ENCODE peak calls at places on chromosomes 13 and 19, in ten cellular contexts. S is body of pancreas; A is upper lobe of right lung; L is colonic mucosa; B is effector memory CD4-positive, alpha-beta T cell; Z is CD8-positive, alpha-beta T cell; M is mammary epithelial cell; Q is uterus; U is cardiac muscle cell; C is SK-N-SH. T is an unnamed sample. For H3K27me3 and H3K4me1, the result is how much of the 10 kb centered on the place peaks cover.

GRCh38 chr19:33508009-33508408 is 13.6 kb downstream of the PEPD start:
- DNase-seq in C (no peak), A (no peak), S (no peak), Z (no peak), M (no peak), U (no peak), Q (no peak), B (no peak), L (no peak), T (no peak)

GRCh38 chr19:37513397-37513796 is 6.7 kb downstream of the ZNF793 start:
- DNase-seq in S (no peak), L (no peak), Z (no peak), A (no peak), B (no peak), U (peak), Q (no peak), M (no peak), C (no peak), T (no peak)

GRCh38 chr19:16025108-16026101 is 50.9 kb upstream of the TPM4 start:
- DNase-seq in B (no peak), S (peak), L (no peak), Z (no peak), M (peak), Q (no peak), U (peak), A (peak), C (peak), T (peak)

GRCh38 chr13:27262546-27262945 is 8.1 kb upstream of the RASL11A start:
- DNase-seq in L (no peak), B (no peak), S (no peak), Z (no peak), C (no peak), M (no peak), Q (no peak), U (no peak), A (no peak), T (no peak)

GRCh38 chr19:12137541-12137940 is 2.6 kb downstream of the ZNF20 start:
- DNase-seq in L (no peak), C (no peak), M (no peak), B (no peak), Z (peak), S (no peak), Q (no peak), A (no peak), U (no peak), T (no peak)

GRCh38 chr13:107373551-107373950 is 805.6 kb upstream of the ARGLU1 start:
- DNase-seq in C (no peak), A (no peak), Q (no peak), S (no peak), L (no peak), B (no peak), U (peak), Z (no peak), M (peak), T (peak)

GRCh38 chr19:14006085-14006765 is at the start of gene RFX1:
- DNase-seq in Q (peak), M (peak), B (peak), S (peak), U (peak), A (peak), C (peak), Z (peak), L (peak), T (peak)

GRCh38 chr13:34867590-34867989 is 74.5 kb upstream of the NBEA start:
- DNase-seq in M (peak), Q (no peak), A (no peak), C (no peak), B (no peak), U (peak), S (no peak), Z (no peak), L (no peak), T (peak)

GRCh38 chr19:16899566-16900075 is 10.8 kb downstream of the F2RL3 start:
- DNase-seq in B (no peak), C (peak), U (peak), Q (no peak), L (peak), A (no peak), Z (no peak), S (peak), M (peak), T (peak)

GRCh38 chr19:33344210-33344609 is 29.3 kb upstream of the CEBPG start:
- DNase-seq in Q (peak), C (no peak), L (no peak), Z (no peak), M (no peak), S (no peak), U (peak), A (no peak), B (no peak), T (peak)

GRCh38 chr19:48659768-48660167 is 13.0 kb downstream of the NTN5 start:
- DNase-seq in B (no peak), Z (no peak), C (no peak), U (no peak), A (no peak), L (no peak), M (peak), Q (no peak), S (no peak), T (no peak)

GRCh38 chr13:96966415-96967102 is 27.7 kb downstream of the OXGR1 start:
- DNase-seq in Q (no peak), M (no peak), L (no peak), S (no peak), Z (no peak), A (no peak), B (no peak), C (no peak), U (no peak), T (no peak)

GRCh38 chr19:20078696-20079095 is 896 bp downstream of the ZNF90 start:
- DNase-seq in Q (peak), U (peak), Z (no peak), A (peak), S (peak), B (no peak), L (peak), M (peak), C (peak), T (peak)

GRCh38 chr13:104181526-104182231 is 1115.5 kb upstream of the SLC10A2 start:
- DNase-seq in A (no peak), Z (no peak), Q (no peak), C (no peak), U (no peak), L (no peak), S (no peak), M (no peak), B (no peak), T (no peak)

GRCh38 chr13:53121879-53122278 is 93.3 kb downstream of the OLFM4 start:
- DNase-seq in S (no peak), A (no peak), L (no peak), Z (no peak), Q (no peak), U (no peak), C (no peak), B (no peak), M (no peak), T (no peak)

GRCh38 chr13:74136089-74136658 is 2.0 kb upstream of the KLF12 start:
- DNase-seq in M (peak), L (peak), U (peak), Z (peak), B (peak), A (peak), Q (no peak), C (peak), S (peak), T (peak)

GRCh38 chr19:19488041-19488874 is 27.1 kb downstream of the TSSK6 start:
- DNase-seq in A (no peak), Q (peak), B (no peak), S (peak), U (peak), C (peak), M (no peak), Z (no peak), L (peak), T (no peak)

GRCh38 chr19:19528721-19529490 is at the start of gene YJEFN3:
- DNase-seq in A (no peak), Z (no peak), S (no peak), M (no peak), L (no peak), C (peak), B (no peak), U (peak), Q (no peak), T (no peak)

GRCh38 chr13:45715351-45715750 is 13.2 kb downstream of the CBY2 start:
- DNase-seq in L (no peak), B (no peak), S (no peak), Q (no peak), Z (no peak), A (no peak), C (no peak), M (no peak), U (no peak), T (no peak)

GRCh38 chr13:106455777-106456176 is 79.7 kb downstream of the EFNB2 start:
- DNase-seq in M (no peak), B (no peak), C (no peak), Z (no peak), A (no peak), Q (no peak), L (no peak), S (no peak), U (no peak), T (no peak)

GRCh38 chr13:51803422-51804294 is at the start of gene DHRS12:
- DNase-seq in U (peak), B (peak), A (peak), S (peak), L (peak), Q (peak), M (peak), Z (peak), C (peak), T (peak)

GRCh38 chr13:91162180-91162579 is 185.3 kb upstream of the MIR17HG start:
- DNase-seq in S (no peak), U (no peak), Q (no peak), Z (no peak), L (no peak), B (no peak), M (no peak), A (no peak), C (no peak), T (no peak)

GRCh38 chr19:35518313-35518712 is 4.9 kb upstream of the DMKN start:
- DNase-seq in L (no peak), A (no peak), M (peak), Q (no peak), S (no peak), C (no peak), U (peak), Z (no peak), B (no peak), T (no peak)

GRCh38 chr13:75702476-75702875 is 66.3 kb downstream of the LMO7 start:
- DNase-seq in B (no peak), Z (no peak), M (no peak), Q (no peak), S (no peak), U (no peak), C (no peak), A (no peak), L (no peak), T (no peak)

GRCh38 chr13:62510906-62511655 is 1095.4 kb upstream of the PCDH20 start:
- DNase-seq in Q (no peak), L (no peak), U (no peak), A (no peak), M (no peak), C (no peak), Z (no peak), S (no peak), B (no peak), T (no peak)

GRCh38 chr13:75226755-75227435 is 255.1 kb downstream of the TBC1D4 start:
- DNase-seq in Q (no peak), S (no peak), B (no peak), L (no peak), A (no peak), Z (no peak), C (no peak), M (peak), U (peak), T (no peak)

GRCh38 chr19:46821512-46822359 is 28.9 kb downstream of the AP2S1 start:
- DNase-seq in Z (peak), M (no peak), L (peak), B (peak), C (no peak), Q (no peak), U (no peak), A (peak), S (no peak), T (peak)

GRCh38 chr13:38687246-38688229 is 661 bp downstream of the FREM2 start:
- DNase-seq in Q (no peak), A (peak), B (no peak), S (peak), Z (no peak), U (peak), L (no peak), M (peak), C (peak), T (no peak)

GRCh38 chr13:38662362-38662761 is 24.5 kb upstream of the FREM2 start:
- DNase-seq in Z (no peak), A (no peak), L (no peak), U (peak), Q (no peak), C (no peak), S (no peak), B (no peak), M (peak), T (no peak)

GRCh38 chr13:40377783-40378182 is 288.7 kb downstream of the FOXO1 start:
- DNase-seq in L (no peak), M (no peak), A (no peak), U (peak), Z (no peak), S (no peak), Q (peak), C (no peak), B (no peak), T (no peak)

GRCh38 chr19:1291761-1292418 is 6.2 kb downstream of the EFNA2 start:
- DNase-seq in B (no peak), C (no peak), Z (no peak), U (no peak), Q (no peak), A (no peak), M (no peak), S (no peak), L (peak), T (no peak)

GRCh38 chr13:44058586-44059238 is 179.0 kb downstream of the LACC1 start:
- DNase-seq in S (no peak), A (no peak), M (no peak), U (no peak), C (no peak), B (no peak), Z (no peak), L (no peak), Q (no peak), T (peak)

GRCh38 chr19:42151735-42152134 is 19.5 kb upstream of the POU2F2 start:
- DNase-seq in M (no peak), C (peak), A (no peak), B (no peak), U (no peak), Z (no peak), L (no peak), Q (no peak), S (no peak), T (no peak)

GRCh38 chr19:10701955-10702307 is 692 bp downstream of the QTRT1 start:
- DNase-seq in M (no peak), B (no peak), A (no peak), S (no peak), Z (peak), Q (no peak), C (peak), U (no peak), L (peak), T (peak)

GRCh38 chr19:3176715-3177501 is 1.7 kb upstream of the S1PR4 start:
- DNase-seq in S (no peak), M (peak), Q (no peak), A (peak), U (no peak), Z (peak), C (no peak), L (peak), B (peak), T (no peak)
- H3K27ac ChIP-seq in S (no peak), M (peak), Q (no peak), A (peak), U (no peak), Z (peak), C (no peak), L (peak), B (peak), T (no peak)

DNA sequence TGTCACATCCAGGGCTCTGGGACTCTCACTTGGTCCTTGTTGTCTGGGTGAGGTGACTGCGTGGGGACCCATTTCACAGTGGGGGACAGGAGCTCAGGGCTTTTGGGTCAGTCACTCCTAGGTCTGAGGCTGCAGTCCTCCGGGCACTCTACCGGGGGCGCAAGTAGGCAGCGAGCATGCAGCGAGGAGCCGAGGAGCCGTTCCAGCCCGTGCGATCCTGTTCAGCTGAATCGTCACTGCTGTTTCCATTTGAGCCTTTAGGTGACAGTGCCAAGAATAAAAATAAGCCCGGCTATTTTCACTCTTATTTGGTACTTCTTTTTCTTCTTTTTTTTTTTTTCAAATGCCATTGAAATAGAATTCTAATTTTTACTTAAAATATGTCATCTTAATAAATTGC is 126.5 kb downstream of the ZNF536 start:
- DNase-seq in U (no peak), M (no peak), Q (no peak), A (no peak), L (no peak), Z (no peak), C (no peak), S (no peak), B (no peak), T (no peak)
- H3K27me3 ChIP-seq in U (under half), M (under half), Q (under half), A (under half), L (under half), Z (under half), C (under half), S (under half), B (under half), T (under half)

DNA sequence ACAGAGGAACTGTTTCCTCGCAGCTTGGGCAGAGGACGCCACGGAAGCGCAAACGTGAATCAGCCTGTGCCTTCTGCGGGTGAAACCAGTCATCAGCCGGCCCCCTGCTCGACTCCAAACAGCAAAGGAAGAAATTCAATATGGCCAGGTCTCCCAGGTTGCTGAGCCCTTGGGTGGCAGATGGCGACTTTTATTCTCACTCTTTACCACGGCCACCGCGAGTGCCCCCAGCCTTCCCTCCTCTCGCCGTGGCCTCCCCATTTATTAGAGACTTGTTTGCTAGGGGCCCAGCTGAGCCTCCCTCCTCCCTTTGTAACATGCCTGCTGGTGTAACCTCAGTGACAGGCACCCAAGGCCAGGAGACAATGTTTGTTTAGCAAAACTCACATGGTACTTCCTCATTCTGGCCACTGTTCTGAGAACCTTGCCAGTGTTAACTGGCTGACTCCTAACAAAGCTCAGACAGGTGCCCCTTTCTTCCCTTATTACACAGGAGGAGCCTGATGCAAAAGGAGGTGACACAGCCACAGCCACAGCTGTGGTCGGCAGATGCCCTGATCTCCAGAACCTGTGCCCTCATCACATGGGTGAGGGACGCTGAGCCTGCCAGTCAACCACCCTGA is 5.8 kb downstream of the RAB20 start:
- DNase-seq in Q (no peak), C (no peak), A (no peak), U (no peak), S (peak), M (no peak), L (peak), B (no peak), Z (no peak), T (no peak)
- H3K4me1 ChIP-seq in Q (under half), C (under half), A (under half), U (under half), S (half or more), M (under half), L (under half), B (under half), Z (under half), T (under half)

DNA sequence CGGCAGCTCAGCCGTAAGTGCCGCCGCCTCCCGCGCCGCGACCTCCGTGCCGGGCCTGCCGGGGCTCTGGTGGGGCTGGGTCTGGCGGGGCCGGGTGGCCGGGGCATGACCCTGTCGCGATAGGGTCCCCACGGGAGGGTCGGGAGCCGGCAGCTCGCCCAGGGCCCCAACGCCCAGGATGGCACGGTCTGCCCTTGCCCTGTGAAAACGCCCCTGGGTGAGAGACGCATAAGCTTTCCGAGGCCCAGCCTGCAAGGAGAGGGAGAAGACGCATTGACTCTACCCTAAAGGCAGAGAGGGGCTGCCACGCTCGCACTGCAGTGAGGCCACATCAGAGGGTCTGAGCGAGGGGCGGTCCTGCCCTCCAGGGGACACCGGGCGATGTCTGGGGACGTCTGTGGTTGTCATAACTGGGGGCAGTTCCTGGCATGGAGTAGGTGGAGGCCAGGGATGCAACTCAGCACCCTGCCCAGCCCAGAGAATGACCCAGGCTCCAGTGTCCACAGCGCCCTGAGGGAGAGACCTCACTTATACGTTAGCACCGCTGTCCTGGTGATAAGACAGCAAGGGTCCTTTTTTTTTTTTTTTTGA is 539 bp downstream of the ZNF554 start:
- DNase-seq in B (no peak), A (no peak), C (peak), M (no peak), U (no peak), S (no peak), Z (peak), L (peak), Q (no peak), T (no peak)
- H3K27ac ChIP-seq in B (peak), A (peak), C (no peak), M (peak), U (peak), S (no peak), Z (peak), L (no peak), Q (peak), T (no peak)

GRCh38 chr13:113947321-113948033 is 26.4 kb downstream of the C13orf46 start:
- DNase-seq in L (peak), C (no peak), M (peak), B (no peak), Q (peak), Z (no peak), A (no peak), S (peak), U (peak), T (no peak)
- H3K27me3 ChIP-seq in L (under half), C (under half), M (under half), B (under half), Q (under half), Z (under half), A (under half), S (under half), U (under half), T (under half)

GRCh38 chr13:89029062-89029461 is 1357.9 kb downstream of the SLITRK5 start:
- DNase-seq in S (no peak), C (no peak), Q (no peak), M (no peak), B (no peak), L (no peak), A (no peak), Z (no peak), U (no peak), T (no peak)

DNA sequence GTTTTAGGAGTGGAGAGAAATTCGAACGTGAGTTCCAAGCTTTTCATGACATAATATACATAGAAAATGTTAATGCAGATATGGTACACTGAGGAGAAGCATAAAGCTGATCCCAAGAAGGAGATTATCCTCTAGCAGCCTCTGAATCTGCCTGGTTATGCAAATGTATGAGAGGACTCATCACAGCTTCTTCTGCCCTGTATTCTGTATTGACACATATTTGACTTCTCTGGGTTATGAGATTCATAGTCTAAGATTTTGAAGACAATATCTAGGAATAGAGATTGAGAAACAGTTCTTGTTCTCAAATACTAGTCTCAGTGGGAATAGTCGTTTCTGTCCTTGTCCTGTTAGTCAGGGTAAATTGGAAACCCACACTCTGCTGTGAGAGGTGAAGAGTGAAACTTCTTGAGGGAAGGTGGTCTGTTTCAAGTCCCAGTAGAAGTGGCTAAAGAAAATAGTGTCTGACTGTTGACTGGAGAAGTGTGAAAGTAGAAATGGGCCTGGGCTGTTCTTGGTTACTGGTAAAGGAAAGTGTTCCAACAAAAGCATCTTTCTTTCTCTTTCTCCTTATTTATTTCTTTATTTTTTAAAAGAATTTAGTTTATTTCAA is 1356.6 kb downstream of the SLITRK5 start:
- DNase-seq in S (no peak), U (no peak), Q (no peak), Z (no peak), A (no peak), B (no peak), L (no peak), M (no peak), C (no peak), T (no peak)
- H3K4me1 ChIP-seq in S (under half), U (under half), Q (under half), Z (under half), A (under half), B (under half), L (under half), M (under half), C (under half), T (under half)

T was measured in SJCRH30.